ENCODE peak calls at places on chromosomes 11 and 22, in four cellular contexts. X is transverse colon, W is HCT116, Y is prostate gland. L is an unnamed sample. For H3K36me3, the result is how much of the 10 kb centered on the place peaks cover.

GRCh38 chr11:68037481-68038225 is 1.2 kb upstream of the TCIRG1 start:
- DNase-seq in X (no peak), Y (no peak), W (no peak), L (peak)

GRCh38 chr11:111253131-111253530 is 7.6 kb downstream of the POU2AF2 start:
- DNase-seq in X (no peak), W (no peak), Y (no peak), L (no peak)

GRCh38 chr11:65471410-65471762 is 27.5 kb upstream of the MALAT1 start:
- DNase-seq in X (peak), W (no peak), Y (peak), L (peak)

GRCh38 chr11:72642815-72643511 is 31.3 kb downstream of the PDE2A start:
- DNase-seq in X (peak), W (peak), Y (peak), L (peak)

GRCh38 chr11:60970369-60970774 is 1.1 kb upstream of the CD6 start:
- DNase-seq in X (peak), Y (no peak), W (peak), L (no peak)

GRCh38 chr11:94650756-94651155 is 83.6 kb downstream of the PIWIL4 start:
- DNase-seq in X (peak), Y (no peak), W (no peak), L (peak)

GRCh38 chr11:129737535-129738230 is 78.0 kb upstream of the TMEM45B start:
- DNase-seq in Y (no peak), W (no peak), X (no peak), L (no peak)

GRCh38 chr11:22859756-22860155 is 518 bp downstream of the CCDC179 start:
- DNase-seq in X (no peak), W (no peak), Y (no peak), L (no peak)

GRCh38 chr11:34926101-34926830 is 9.8 kb downstream of the PDHX start:
- DNase-seq in W (peak), Y (no peak), X (no peak), L (no peak)

GRCh38 chr22:21948390-21948789 is 4.3 kb downstream of the PPM1F start:
- DNase-seq in Y (no peak), X (no peak), W (no peak), L (no peak)

GRCh38 chr22:50452649-50453048 is 22.2 kb downstream of the SBF1 start:
- DNase-seq in Y (no peak), X (no peak), W (no peak), L (no peak)

GRCh38 chr11:111283945-111284481 is 14.3 kb upstream of the POU2AF3 start:
- DNase-seq in W (no peak), X (peak), Y (no peak), L (no peak)

GRCh38 chr22:46993626-46994025 is 231.2 kb downstream of the TBC1D22A start:
- DNase-seq in X (no peak), Y (peak), W (no peak), L (no peak)

GRCh38 chr22:38505595-38506117 is 455 bp downstream of the DDX17 start:
- DNase-seq in Y (peak), X (peak), W (no peak), L (peak)

GRCh38 chr11:44404736-44405395 is 94.9 kb upstream of the ALX4 start:
- DNase-seq in X (no peak), Y (no peak), W (no peak), L (no peak)

GRCh38 chr11:7977251-7977917 is 9.8 kb upstream of the EIF3F start:
- DNase-seq in Y (no peak), X (no peak), W (no peak), L (no peak)

GRCh38 chr22:20062043-20062765 is 17.8 kb upstream of the DGCR8 start:
- DNase-seq in X (no peak), W (no peak), Y (no peak), L (no peak)

DNA sequence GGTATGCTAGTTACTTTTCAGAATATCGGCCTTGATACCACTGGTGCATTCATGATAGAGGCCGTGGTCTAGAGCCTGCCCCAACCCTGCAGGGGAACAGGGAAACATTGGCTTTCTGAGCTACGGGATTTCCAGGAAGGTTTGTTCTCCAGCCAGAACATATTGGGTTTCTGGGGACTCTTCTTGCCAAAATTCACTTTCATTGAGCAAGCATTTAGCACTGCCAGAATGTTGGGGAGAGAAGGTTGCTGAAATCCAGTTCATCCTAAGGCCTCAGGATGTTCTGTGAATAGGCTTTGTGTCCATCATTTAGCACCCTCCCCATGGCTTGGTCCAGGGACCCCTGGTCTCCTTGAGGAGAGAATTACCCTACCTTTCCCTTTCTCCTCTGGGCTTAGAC is 36.7 kb downstream of the DRG1 start:
- DNase-seq in W (no peak), Y (peak), X (no peak), L (no peak)
- TF ChIP-seq POLR2AphosphoS5 in W (no peak), Y (peak), X (peak), L (no peak)

DNA sequence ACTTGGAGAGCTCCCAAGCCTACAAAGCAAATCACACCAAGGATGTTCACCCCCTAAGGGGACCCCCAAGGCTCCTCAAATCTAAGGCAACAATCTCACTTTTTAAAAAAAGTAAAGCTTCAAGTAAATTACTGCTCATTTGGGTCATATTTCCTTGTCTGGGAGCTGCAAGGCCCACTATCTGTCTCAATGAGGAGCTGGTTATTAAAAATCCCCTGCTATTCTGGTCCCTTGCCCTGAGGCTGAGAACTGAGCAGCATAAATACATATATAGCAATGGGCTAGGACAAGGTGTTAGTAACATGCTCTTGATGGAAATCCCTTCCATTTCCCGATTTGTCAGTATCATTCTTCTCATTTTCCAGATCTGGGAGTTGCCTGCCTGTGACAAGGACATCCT is 119.3 kb downstream of the ETS1 start:
- DNase-seq in Y (no peak), X (no peak), W (no peak), L (no peak)
- H3K36me3 ChIP-seq in Y (under half), X (under half), W (under half), L (under half)

GRCh38 chr22:24429411-24430365 is 2.3 kb downstream of the ADORA2A start:
- DNase-seq in W (no peak), Y (peak), X (no peak), L (peak)
- TF ChIP-seq POLR2AphosphoS5 in W (no peak), Y (no peak), X (no peak), L (no peak)

DNA sequence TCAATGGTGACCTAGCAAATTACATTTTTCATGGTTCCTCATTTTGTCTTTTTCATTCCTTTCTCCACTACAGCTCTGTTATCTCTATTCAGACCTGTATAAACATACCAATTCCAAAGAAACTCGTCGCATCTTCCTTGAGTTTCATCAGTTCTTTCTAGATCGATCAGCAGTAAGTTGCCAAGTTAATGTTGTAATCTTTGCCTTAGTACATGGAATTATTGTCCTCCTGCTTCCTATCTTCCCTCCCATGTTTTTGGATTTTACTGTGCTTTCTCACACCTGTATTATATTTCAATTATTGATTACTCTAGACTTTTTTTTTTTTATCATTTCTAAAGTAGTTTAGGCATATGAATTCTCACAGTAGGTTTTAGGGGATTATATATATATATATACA is 69.5 kb upstream of the GRIK4 start:
- DNase-seq in X (no peak), W (no peak), Y (no peak), L (no peak)
- H3K36me3 ChIP-seq in X (under half), W (under half), Y (under half), L (under half)

GRCh38 chr11:83158474-83158786 is 1.5 kb downstream of the PCF11 start:
- DNase-seq in Y (no peak), W (no peak), X (no peak), L (no peak)

GRCh38 chr11:83156996-83157754 is at the start of gene PCF11:
- DNase-seq in Y (no peak), X (no peak), W (no peak), L (no peak)

GRCh38 chr11:83158965-83159900 is 2.3 kb downstream of the PCF11 start:
- DNase-seq in W (no peak), X (no peak), Y (no peak), L (no peak)

GRCh38 chr11:83157755-83158473 is 983 bp downstream of the PCF11 start:
- DNase-seq in Y (peak), W (no peak), X (peak), L (peak)

GRCh38 chr11:83156150-83156995 is 558 bp upstream of the PCF11 start:
- DNase-seq in W (peak), Y (peak), X (peak), L (peak)
- TF ChIP-seq POLR2AphosphoS5 in W (peak), Y (no peak), X (peak), L (peak)

L was measured in sigmoid colon.